ENCODE peak calls at places on chromosomes 11 and 22, in five cellular contexts. P, B, C, L and S are unnamed samples. For H3K4me1, the result is how much of the 10 kb centered on the place peaks cover.

GRCh38 chr11:119363874-119364590 is 17.5 kb downstream of the USP2 start:
- DNase-seq in P (no peak), B (peak), C (peak), L (peak), S (peak)

GRCh38 chr11:77020751-77021150 is 13.4 kb upstream of the B3GNT6 start:
- DNase-seq in P (peak), B (no peak), C (no peak), L (no peak), S (no peak)

GRCh38 chr11:104484784-104485554 is 321.0 kb upstream of the PDGFD start:
- DNase-seq in P (no peak), B (no peak), C (no peak), L (no peak), S (no peak)

GRCh38 chr11:2929511-2929879 is 275 bp upstream of the PHLDA2 start:
- DNase-seq in P (peak), B (no peak), C (peak), L (peak), S (peak)

GRCh38 chr11:75563978-75564552 is 2.0 kb downstream of the SERPINH1 start:
- DNase-seq in P (no peak), B (peak), C (peak), L (peak), S (no peak)

GRCh38 chr11:57320067-57320718 is 4.6 kb downstream of the TNKS1BP1 start:
- DNase-seq in P (no peak), B (no peak), C (peak), L (peak), S (no peak)

GRCh38 chr22:48851933-48852549 is 975.6 kb downstream of the BRD1 start:
- DNase-seq in P (no peak), B (no peak), C (no peak), L (peak), S (peak)

GRCh38 chr11:103648670-103649400 is 387.6 kb upstream of the DDI1 start:
- DNase-seq in P (no peak), B (no peak), C (no peak), L (no peak), S (no peak)

GRCh38 chr11:64095286-64095825 is 59.6 kb downstream of the FLRT1 start:
- DNase-seq in P (no peak), B (no peak), C (no peak), L (no peak), S (no peak)

GRCh38 chr11:71140206-71140919 is 112.0 kb downstream of the SHANK2 start:
- DNase-seq in P (no peak), B (no peak), C (no peak), L (no peak), S (no peak)

GRCh38 chr22:45402466-45402865 is 10.9 kb downstream of the SMC1B start:
- DNase-seq in P (no peak), B (no peak), C (no peak), L (no peak), S (no peak)

GRCh38 chr11:46239801-46240061 is 37.7 kb upstream of the CREB3L1 start:
- DNase-seq in P (no peak), B (no peak), C (no peak), L (no peak), S (no peak)

GRCh38 chr11:64285885-64286800 is 495 bp downstream of the GPR137 start:
- DNase-seq in P (peak), B (no peak), C (no peak), L (no peak), S (peak)

GRCh38 chr11:117316197-117316961 is at the start of gene BACE1:
- DNase-seq in P (peak), B (peak), C (peak), L (no peak), S (peak)

GRCh38 chr11:12083380-12083779 is 27.0 kb upstream of the MICAL2 start:
- DNase-seq in P (no peak), B (peak), C (no peak), L (no peak), S (no peak)

GRCh38 chr11:73141309-73142127 is 600 bp downstream of the FCHSD2 start:
- DNase-seq in P (peak), B (peak), C (peak), L (peak), S (peak)

GRCh38 chr11:104623518-104623917 is 274.7 kb downstream of the CASP12 start:
- DNase-seq in P (no peak), B (no peak), C (no peak), L (no peak), S (no peak)

GRCh38 chr11:74989269-74989655 is 529 bp downstream of the NEU3 start:
- DNase-seq in P (peak), B (no peak), C (no peak), L (no peak), S (no peak)

GRCh38 chr11:47216141-47216798 is 1.5 kb downstream of the DDB2 start:
- DNase-seq in P (peak), B (peak), C (no peak), L (no peak), S (peak)

GRCh38 chr11:12242071-12242672 is 131.8 kb downstream of the MICAL2 start:
- DNase-seq in P (no peak), B (no peak), C (no peak), L (no peak), S (no peak)

GRCh38 chr11:66046901-66047300 is 2.1 kb downstream of the GAL3ST3 start:
- DNase-seq in P (no peak), B (no peak), C (no peak), L (no peak), S (no peak)

GRCh38 chr11:724063-724732 is 18.2 kb downstream of the EPS8L2 start:
- DNase-seq in P (no peak), B (no peak), C (no peak), L (no peak), S (peak)

GRCh38 chr11:45945392-45945999 is 23.0 kb downstream of the LARGE2 start:
- DNase-seq in P (no peak), B (no peak), C (no peak), L (no peak), S (no peak)

GRCh38 chr11:78698612-78699011 is 123.9 kb upstream of the NARS2 start:
- DNase-seq in P (no peak), B (no peak), C (peak), L (no peak), S (no peak)

GRCh38 chr22:31347251-31348008 is 1.3 kb upstream of the PATZ1 start:
- DNase-seq in P (peak), B (peak), C (peak), L (peak), S (peak)

GRCh38 chr11:80958414-80958813 is 1517.6 kb upstream of the TENM4 start:
- DNase-seq in P (peak), B (no peak), C (no peak), L (no peak), S (no peak)

GRCh38 chr11:119330237-119330636 is 4.1 kb upstream of the RNF26 start:
- DNase-seq in P (no peak), B (no peak), C (no peak), L (no peak), S (no peak)

GRCh38 chr11:102268083-102268984 is 49.0 kb upstream of the BIRC3 start:
- DNase-seq in P (peak), B (peak), C (peak), L (peak), S (peak)

GRCh38 chr22:27535452-27535851 is 266.1 kb downstream of the MN1 start:
- DNase-seq in P (no peak), B (no peak), C (no peak), L (no peak), S (no peak)

GRCh38 chr22:32079110-32080089 is 36.3 kb downstream of the SLC5A1 start:
- DNase-seq in P (peak), B (peak), C (no peak), L (no peak), S (no peak)

GRCh38 chr11:63945482-63946163 is 6.8 kb downstream of the NAA40 start:
- DNase-seq in P (peak), B (peak), C (peak), L (no peak), S (peak)

GRCh38 chr22:19292262-19293230 is 1.0 kb upstream of the CLTCL1 start:
- DNase-seq in P (no peak), B (peak), C (no peak), L (no peak), S (peak)

GRCh38 chr22:18136563-18137320 is 13.2 kb upstream of the USP18 start:
- DNase-seq in P (no peak), B (no peak), C (no peak), L (no peak), S (no peak)

GRCh38 chr11:69636512-69636866 is 4.5 kb upstream of the CCND1 start:
- DNase-seq in P (peak), B (peak), C (peak), L (peak), S (peak)

GRCh38 chr22:22752556-22753477 is 108.4 kb downstream of the GGTLC2 start:
- DNase-seq in P (no peak), B (no peak), C (no peak), L (no peak), S (no peak)

GRCh38 chr11:123719452-123719851 is 22.0 kb downstream of the ZNF202 start:
- DNase-seq in P (no peak), B (no peak), C (no peak), L (no peak), S (no peak)

DNA sequence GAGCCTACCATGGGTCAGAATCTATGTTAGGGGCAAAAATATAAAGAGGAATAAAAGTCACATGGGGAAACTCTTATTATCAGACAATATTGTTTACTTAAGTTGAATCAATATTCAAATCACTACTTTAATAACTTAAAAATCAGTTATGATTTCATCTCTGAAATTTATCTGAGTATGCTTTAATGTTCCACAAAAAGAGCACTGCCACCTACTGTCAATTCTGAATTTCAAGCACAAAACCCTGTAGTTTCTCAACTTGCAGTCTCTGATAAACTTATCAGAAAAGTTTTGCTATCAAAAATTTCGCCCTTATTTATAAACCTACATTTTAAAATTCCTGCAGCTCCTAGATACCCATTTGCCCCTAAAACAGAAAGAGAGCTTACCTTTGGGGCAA is 47.3 kb downstream of the RDX start:
- DNase-seq in P (no peak), B (no peak), C (no peak), L (no peak), S (no peak)
- TF ChIP-seq CTCF in P (peak), B (peak), C (peak), L (no peak), S (no peak)

GRCh38 chr11:9704037-9704436 is 40.2 kb downstream of the SWAP70 start:
- DNase-seq in P (no peak), B (no peak), C (no peak), L (no peak), S (no peak)
- H3K4me1 ChIP-seq in P (under half), B (under half), C (under half), L (under half), S (under half)

GRCh38 chr11:94132823-94133408 is 4.3 kb downstream of the PANX1 start:
- DNase-seq in P (no peak), B (peak), C (no peak), L (peak), S (no peak)

GRCh38 chr11:94129505-94130335 is 1.1 kb downstream of the PANX1 start:
- DNase-seq in P (no peak), B (peak), C (no peak), L (no peak), S (peak)

GRCh38 chr11:94132152-94132558 is 3.5 kb downstream of the PANX1 start:
- DNase-seq in P (no peak), B (peak), C (no peak), L (no peak), S (no peak)

GRCh38 chr11:94130589-94131362 is 2.1 kb downstream of the PANX1 start:
- DNase-seq in P (no peak), B (no peak), C (no peak), L (no peak), S (no peak)

DNA sequence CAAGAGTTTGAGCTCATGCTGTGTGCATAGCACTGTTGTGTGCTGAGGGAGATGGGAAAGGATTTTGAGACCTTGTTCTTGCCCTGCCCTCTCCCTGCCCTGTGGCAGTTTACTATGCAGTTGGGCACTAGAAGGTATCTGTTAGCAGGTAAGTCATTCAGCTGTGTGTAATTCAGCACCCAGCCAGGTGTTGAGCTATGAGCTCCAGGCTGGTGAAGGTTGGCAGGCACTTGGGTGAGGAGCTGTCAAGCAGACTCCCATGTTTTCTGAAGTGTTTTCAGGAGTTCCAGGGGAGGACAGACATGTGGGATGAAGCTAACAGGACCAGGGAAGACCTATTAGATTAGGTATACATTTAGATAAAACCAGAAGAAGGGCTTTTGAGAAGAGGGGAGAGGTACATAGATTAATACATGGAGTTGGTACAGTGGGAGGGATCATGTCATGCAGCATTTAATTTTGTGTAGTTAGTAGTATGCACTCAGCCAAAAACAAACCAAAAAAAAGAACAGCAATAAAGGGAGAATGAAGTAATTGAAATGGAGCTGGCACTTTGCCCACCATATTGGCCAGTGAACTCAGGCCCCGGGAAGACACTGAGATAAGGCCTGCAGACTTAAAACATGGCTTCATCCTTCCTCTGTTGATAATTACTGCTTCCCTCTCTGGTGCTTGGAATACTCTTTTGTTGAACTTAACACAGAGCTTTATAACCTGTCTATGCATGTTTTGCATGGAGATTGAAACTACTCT is 2.9 kb downstream of the PANX1 start:
- DNase-seq in P (no peak), B (peak), C (no peak), L (no peak), S (no peak)
- H3K4me3 ChIP-seq in P (no peak), B (peak), C (no peak), L (peak), S (no peak)

DNA sequence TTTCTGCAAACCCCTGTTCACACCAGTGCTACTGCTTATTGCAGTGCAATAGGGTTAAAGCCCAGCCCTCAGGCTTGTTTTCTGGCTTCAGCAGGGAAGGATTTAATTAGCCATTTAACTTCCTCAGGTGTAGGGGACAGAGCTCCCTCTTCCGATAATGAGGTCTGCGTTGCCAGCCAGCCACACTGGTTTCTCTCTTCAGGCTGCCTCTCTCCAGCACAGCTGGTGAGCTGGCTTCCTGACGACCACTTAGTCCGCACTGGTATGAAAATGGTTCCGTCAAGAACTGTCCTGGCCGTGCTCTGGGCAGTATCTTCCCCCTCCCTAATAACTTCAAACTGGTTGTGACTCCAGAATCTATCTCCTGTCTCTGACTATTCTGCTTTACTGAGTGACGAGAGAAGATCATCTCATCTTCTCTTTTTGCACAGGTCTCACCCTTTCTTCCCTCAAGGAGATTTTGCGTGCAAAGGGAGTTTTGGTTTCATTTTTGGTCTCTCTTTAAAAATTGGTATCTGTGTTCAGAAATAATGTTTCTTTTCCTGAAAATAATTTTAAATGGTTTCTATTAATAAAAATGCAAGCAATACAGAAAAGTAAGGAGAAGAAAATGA is 49.2 kb downstream of the CNTN5 start:
- DNase-seq in P (no peak), B (peak), C (peak), L (peak), S (no peak)
- TF ChIP-seq CTCF in P (no peak), B (peak), C (no peak), L (no peak), S (no peak)

GRCh38 chr11:126194121-126194543 is 17.3 kb downstream of the RPUSD4 start:
- DNase-seq in P (peak), B (peak), C (no peak), L (no peak), S (no peak)

GRCh38 chr11:126193038-126193478 is 18.4 kb downstream of the RPUSD4 start:
- DNase-seq in P (no peak), B (no peak), C (no peak), L (no peak), S (no peak)

GRCh38 chr11:126195119-126195518 is 16.3 kb downstream of the RPUSD4 start:
- DNase-seq in P (no peak), B (no peak), C (no peak), L (no peak), S (no peak)

GRCh38 chr11:126198648-126199047 is 12.8 kb downstream of the RPUSD4 start:
- DNase-seq in P (no peak), B (no peak), C (no peak), L (no peak), S (no peak)

DNA sequence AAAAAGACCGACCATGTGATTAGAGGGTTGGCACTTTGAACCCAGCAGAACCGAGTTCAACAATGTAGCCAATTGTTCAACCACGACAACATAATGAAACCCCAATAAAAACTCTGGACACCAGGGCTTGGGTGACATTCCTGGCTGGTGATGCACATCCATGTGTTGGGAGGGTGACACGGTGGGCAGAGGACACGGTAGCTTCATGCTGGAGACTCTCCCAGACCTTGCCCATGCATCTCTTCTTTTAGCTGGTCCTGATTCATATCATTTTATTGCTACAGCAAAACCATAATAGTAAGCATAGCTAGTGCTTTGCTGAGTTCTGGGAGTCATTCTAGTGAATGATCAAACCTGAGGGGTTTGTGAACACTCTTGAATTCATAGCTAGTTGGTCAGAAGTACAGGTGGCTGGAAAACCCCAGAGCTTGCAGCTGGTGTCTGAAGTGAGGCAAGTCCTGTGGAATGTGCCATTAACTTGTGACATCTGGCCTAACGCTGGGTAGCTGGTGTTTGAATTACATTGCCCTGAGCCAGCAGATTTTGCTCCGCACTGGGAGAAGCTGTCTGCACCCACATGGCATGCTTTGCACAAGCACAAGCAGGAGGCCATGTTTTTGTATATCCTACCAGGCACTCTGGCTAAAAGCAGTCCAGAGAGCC is 14.0 kb downstream of the RPUSD4 start:
- DNase-seq in P (no peak), B (no peak), C (no peak), L (no peak), S (no peak)
- H3K4me1 ChIP-seq in P (under half), B (under half), C (under half), L (under half), S (under half)

GRCh38 chr11:122101625-122102291 is 14.3 kb downstream of the BLID start:
- DNase-seq in P (no peak), B (peak), C (peak), L (no peak), S (peak)
- H3K4me3 ChIP-seq in P (no peak), B (peak), C (peak), L (peak), S (no peak)